ENCODE peak calls at places on chromosomes 6 and 20, in six cellular contexts. E is pancreas; T is aorta; F is neural progenitor cell; U is CD8-positive, alpha-beta memory T cell; B is PC-9. N is an unnamed sample.

GRCh38 chr20:3753098-3753497 is 14.5 kb downstream of the ADISSP start:
- DNase-seq in E (no peak), T (no peak), F (peak), U (peak), B (peak), N (no peak)

GRCh38 chr6:5095236-5095635 is 10.1 kb downstream of the PPP1R3G start:
- DNase-seq in E (no peak), T (no peak), F (no peak), U (no peak), B (no peak), N (no peak)

GRCh38 chr20:37343212-37343993 is 2.5 kb upstream of the SRC start:
- DNase-seq in E (peak), T (peak), F (no peak), U (no peak), B (peak), N (no peak)

GRCh38 chr6:143598466-143599080 is 79.2 kb upstream of the PHACTR2 start:
- DNase-seq in E (no peak), T (no peak), F (no peak), U (no peak), B (no peak), N (peak)

GRCh38 chr20:51220293-51220706 is 197.4 kb upstream of the KCNG1 start:
- DNase-seq in E (no peak), T (peak), F (peak), U (peak), B (peak), N (peak)

GRCh38 chr6:25302677-25303128 is 23.5 kb downstream of the CARMIL1 start:
- DNase-seq in E (no peak), T (no peak), F (peak), U (no peak), B (no peak), N (no peak)

GRCh38 chr20:50191566-50192363 is 1.1 kb downstream of the CEBPB start:
- DNase-seq in E (peak), T (peak), F (peak), U (peak), B (peak), N (no peak)

GRCh38 chr6:20879526-20879925 is 345.3 kb downstream of the CDKAL1 start:
- DNase-seq in E (no peak), T (no peak), F (peak), U (no peak), B (no peak), N (no peak)

GRCh38 chr6:138307816-138308727 is 69.6 kb upstream of the SMIM28 start:
- DNase-seq in E (no peak), T (no peak), F (no peak), U (no peak), B (no peak), N (peak)

GRCh38 chr6:147741419-147741818 is 232.9 kb downstream of the SAMD5 start:
- DNase-seq in E (no peak), T (no peak), F (no peak), U (no peak), B (no peak), N (no peak)

GRCh38 chr6:36724514-36725385 is 27.1 kb downstream of the RAB44 start:
- DNase-seq in E (peak), T (peak), F (peak), U (no peak), B (peak), N (peak)

GRCh38 chr6:45253457-45253856 is 74.7 kb upstream of the RUNX2 start:
- DNase-seq in E (no peak), T (no peak), F (no peak), U (no peak), B (no peak), N (no peak)

GRCh38 chr6:156946370-156946936 is 169.3 kb downstream of the ARID1B start:
- DNase-seq in E (no peak), T (no peak), F (no peak), U (no peak), B (no peak), N (no peak)

GRCh38 chr6:1580109-1580508 is 29.6 kb upstream of the FOXC1 start:
- DNase-seq in E (no peak), T (no peak), F (no peak), U (no peak), B (no peak), N (no peak)

GRCh38 chr20:50636601-50637539 is 54.5 kb downstream of the RIPOR3 start:
- DNase-seq in E (no peak), T (no peak), F (no peak), U (no peak), B (peak), N (no peak)

GRCh38 chr6:110703010-110703905 is 112.0 kb downstream of the CDK19 start:
- DNase-seq in E (no peak), T (no peak), F (no peak), U (no peak), B (no peak), N (no peak)

GRCh38 chr6:136927313-136927712 is 5.2 kb downstream of the SLC35D3 start:
- DNase-seq in E (no peak), T (no peak), F (peak), U (no peak), B (no peak), N (no peak)

GRCh38 chr6:2476376-2476775 is 231.0 kb upstream of the GMDS start:
- DNase-seq in E (no peak), T (no peak), F (no peak), U (no peak), B (peak), N (no peak)

DNA sequence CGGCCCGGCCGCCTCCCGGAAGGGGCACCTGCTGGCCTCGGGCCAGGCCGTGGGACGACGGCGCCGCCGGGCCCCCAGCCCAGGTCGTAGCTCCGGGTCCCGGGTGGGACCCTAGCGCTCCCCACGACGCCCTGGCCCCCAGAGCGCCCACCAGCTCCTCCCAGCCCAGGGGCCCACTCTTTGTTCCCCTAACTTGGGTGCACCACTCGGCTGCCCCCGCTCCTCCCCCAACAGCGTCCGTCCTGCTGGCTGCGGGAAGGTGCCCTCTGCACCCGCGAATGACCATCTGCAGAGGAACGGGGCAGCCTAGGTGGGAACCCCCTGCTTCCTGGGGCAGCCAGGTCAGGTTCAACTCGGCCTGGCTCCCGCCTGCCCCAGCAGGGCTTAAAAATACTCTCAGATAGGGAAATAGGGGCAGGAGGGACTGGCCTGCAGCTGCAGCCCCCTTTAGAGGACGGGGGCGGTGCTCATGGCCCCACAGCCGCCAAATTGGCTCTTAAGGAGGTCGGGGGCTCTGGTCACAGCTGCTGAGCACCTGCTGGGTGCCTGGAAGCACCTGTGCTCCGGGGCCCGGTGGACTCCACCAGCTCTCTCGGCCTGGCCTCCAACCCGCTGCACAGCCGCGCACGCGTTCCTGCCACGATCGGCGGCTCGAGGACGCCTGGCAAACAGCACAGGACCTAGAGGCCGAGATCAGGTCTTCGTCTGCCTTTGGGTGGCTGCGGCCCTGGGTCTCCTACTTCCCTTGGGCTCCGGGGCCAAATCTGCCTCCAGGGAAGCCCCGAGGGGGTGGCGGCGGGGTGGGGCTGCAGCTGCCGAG is 581 bp upstream of the LAMA5 start:
- DNase-seq in E (peak), T (no peak), F (peak), U (no peak), B (peak), N (no peak)
- H3K27ac ChIP-seq in E (peak), T (peak), F (no peak), U (no peak), B (no peak), N (peak)

GRCh38 chr20:46651091-46651962 is at the start of gene SLC13A3:
- DNase-seq in E (no peak), T (no peak), F (peak), U (no peak), B (no peak), N (no peak)

GRCh38 chr20:46649965-46650542 is 1.2 kb downstream of the SLC13A3 start:
- DNase-seq in E (no peak), T (no peak), F (no peak), U (no peak), B (no peak), N (no peak)

GRCh38 chr20:46649650-46649949 is 1.7 kb downstream of the SLC13A3 start:
- DNase-seq in E (no peak), T (no peak), F (no peak), U (no peak), B (no peak), N (no peak)

GRCh38 chr20:46648903-46649649 is 2.2 kb downstream of the SLC13A3 start:
- DNase-seq in E (no peak), T (no peak), F (peak), U (no peak), B (no peak), N (no peak)

DNA sequence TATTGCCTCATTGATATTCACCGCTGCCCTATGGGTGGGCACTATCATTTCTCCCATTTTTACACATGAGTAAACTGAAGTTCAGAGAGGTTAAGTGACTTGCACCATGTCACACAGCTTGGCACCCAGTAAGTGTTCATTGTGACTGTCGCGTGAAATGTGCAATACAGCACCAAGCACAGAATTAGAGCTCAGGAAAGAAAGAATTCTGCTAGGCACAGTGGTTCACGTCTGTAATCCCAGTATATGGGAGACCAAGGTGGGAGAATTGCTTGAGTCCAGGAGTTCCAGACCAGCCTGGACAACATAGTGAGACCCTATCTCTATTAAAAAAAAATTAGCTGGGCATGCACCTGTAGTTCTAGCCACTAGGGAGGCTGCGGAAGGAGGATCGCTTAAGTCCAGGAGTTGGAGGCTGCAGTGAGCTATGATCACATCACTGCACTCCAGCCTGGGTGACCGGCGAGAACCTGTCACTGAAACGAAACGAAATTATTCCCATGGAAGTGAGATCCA is 626 bp downstream of the SLC13A3 start:
- DNase-seq in E (no peak), T (no peak), F (no peak), U (no peak), B (no peak), N (no peak)
- H3K4me3 ChIP-seq in E (peak), T (no peak), F (peak), U (no peak), B (no peak), N (peak)

GRCh38 chr6:40586800-40587201 is 363 bp downstream of the LRFN2 start:
- DNase-seq in E (no peak), T (no peak), F (peak), U (no peak), B (no peak), N (no peak)
- H3K27ac ChIP-seq in E (no peak), T (no peak), F (no peak), U (no peak), B (no peak), N (no peak)

DNA sequence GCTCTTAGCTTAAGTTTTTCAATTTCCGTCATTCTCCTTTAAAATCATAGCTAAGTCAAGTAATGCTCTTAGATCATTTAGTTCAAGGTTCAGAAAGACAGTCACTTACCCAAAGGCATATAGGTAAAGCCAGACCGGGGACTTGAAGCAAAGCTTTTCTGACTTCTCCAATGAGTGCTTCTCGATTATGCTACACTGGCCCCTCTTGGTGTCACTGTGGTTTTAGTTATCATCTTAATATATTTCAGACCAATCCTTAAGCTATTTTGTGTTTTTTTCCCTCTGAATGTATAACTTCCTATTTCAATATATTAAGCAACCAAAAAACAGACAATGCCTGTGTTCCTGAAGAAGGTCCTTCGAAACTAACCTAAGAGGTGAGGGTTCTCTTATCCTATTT is 3.8 kb downstream of the PRDM1 start:
- DNase-seq in E (no peak), T (no peak), F (no peak), U (no peak), B (no peak), N (no peak)
- H3K4me3 ChIP-seq in E (peak), T (no peak), F (no peak), U (no peak), B (no peak), N (no peak)

DNA sequence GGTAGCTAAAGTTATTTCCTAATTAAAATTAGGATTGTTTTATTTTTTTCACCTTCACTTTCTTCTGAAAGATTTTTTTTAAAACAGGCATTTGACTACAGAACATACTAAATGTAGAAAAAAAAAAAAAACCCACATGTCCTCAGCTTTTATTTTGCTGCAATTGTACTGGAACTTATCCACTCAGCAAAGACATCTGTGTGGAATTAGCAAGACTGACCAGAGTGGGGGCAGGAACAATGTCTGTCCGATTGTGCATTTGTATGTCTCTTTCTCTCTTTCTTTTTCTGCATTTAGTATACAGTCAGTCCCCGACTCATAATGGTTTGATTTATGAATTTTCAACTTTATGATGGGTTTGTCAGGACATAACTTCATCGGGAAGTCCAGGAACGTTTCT is 77.3 kb downstream of the CHD6 start:
- DNase-seq in E (no peak), T (no peak), F (no peak), U (no peak), B (no peak), N (no peak)
- H3K27ac ChIP-seq in E (no peak), T (no peak), F (no peak), U (no peak), B (no peak), N (no peak)

DNA sequence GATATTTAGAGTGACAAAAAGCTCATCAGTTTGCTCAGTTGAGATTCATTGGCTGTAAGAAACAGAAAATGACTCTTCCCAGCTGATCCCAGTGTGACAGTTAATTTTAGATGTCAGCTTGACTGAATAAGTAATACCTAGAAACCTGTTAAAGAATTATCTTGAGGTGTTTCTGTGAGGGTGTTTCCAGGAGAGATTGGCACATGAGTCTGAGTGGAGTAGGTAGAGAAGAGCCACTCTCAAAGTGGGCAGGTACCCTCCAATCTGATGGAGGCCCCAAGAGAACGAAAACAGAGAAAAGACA is 200.8 kb upstream of the BTBD3 start:
- DNase-seq in E (no peak), T (no peak), F (no peak), U (no peak), B (no peak), N (no peak)
- H3K4me3 ChIP-seq in E (no peak), T (no peak), F (no peak), U (no peak), B (no peak), N (no peak)

GRCh38 chr20:35953411-35954199 is 697 bp downstream of the SCAND1 start:
- DNase-seq in E (peak), T (peak), F (peak), U (peak), B (no peak), N (peak)

GRCh38 chr20:35954907-35955251 is 577 bp upstream of the SCAND1 start:
- DNase-seq in E (no peak), T (no peak), F (no peak), U (peak), B (no peak), N (no peak)

GRCh38 chr20:35954200-35954906 is at the start of gene SCAND1:
- DNase-seq in E (peak), T (peak), F (peak), U (peak), B (peak), N (peak)

GRCh38 chr20:35950093-35950492 is 4.2 kb downstream of the SCAND1 start:
- DNase-seq in E (no peak), T (no peak), F (no peak), U (no peak), B (no peak), N (no peak)

DNA sequence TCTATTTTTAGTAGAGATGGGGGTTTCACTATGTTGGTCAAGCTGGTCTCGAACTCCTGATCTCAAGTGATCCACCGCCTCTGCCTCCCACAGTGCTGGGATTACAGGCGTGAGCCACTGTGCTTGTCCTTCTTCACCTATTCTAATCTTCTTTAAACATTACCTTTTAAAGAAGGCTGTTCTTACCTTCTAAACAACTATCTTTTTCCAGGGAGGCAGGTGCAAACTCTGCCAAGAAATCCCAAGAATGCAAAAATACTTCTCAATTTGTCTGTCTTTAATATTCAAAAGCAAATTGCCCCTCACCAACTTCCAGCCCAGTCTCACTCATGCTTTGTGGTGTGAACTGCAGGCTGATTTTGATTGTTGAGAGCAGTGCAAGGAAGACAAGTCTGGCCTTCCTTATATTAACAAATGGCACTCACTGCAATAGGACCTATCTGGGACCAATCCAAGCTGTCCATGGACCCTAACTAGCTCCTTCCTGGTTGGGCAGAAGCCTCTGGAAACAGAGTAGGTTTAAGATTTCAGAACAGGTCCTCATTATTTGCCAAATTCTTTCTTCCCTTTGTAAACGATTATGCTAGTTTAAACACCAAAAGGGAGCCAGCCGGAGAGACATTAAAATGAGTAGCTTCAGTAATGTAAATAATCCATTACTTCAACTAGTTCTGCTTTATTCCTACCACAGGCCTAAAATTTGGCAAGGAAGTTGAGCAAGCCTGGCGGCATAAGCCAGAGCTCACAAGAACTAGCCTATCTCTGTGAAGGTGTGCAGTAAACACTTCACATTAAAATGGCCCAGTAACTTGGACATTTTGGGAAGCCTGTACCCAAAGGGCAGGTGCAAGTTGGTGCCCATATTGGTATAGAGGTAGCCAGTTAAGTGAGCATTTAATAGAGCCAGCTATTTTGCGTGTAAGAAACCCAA is 1.6 kb downstream of the SCAND1 start:
- DNase-seq in E (no peak), T (no peak), F (no peak), U (no peak), B (peak), N (no peak)
- H3K27ac ChIP-seq in E (peak), T (peak), F (peak), U (peak), B (peak), N (peak)

DNA sequence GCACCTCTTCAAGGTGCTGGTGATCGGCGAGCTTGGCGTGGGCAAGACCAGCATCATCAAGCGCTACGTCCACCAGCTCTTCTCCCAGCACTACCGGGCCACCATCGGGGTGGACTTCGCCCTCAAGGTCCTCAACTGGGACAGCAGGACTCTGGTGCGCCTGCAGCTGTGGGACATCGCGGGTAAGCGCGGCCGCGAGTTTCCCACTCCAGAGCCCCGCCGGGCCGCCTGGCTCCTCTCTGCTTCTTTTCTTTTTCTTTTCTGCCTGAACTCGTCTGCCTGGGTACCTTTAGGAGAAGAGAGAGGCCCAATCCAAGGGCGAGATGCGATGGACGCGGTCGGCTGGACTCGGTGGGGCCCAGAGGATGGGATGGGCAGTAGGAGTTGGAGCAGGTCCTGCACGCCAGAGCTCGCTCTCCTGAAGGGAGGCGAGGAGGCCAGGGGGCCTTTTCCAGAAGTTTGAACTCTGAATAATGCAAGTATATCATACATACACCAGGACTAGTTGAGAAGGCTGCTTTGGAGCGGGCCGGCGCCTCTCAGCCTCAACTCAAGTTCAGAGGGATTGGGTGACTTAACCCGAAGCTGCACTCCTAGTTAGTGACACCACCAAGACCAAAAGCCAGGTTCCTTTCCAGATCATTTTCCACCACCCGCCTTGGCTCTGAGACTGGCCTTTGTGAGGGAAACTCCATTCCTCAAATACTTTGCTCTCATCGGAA is 468 bp downstream of the RAB32 start:
- DNase-seq in E (peak), T (peak), F (peak), U (no peak), B (no peak), N (peak)
- H3K4me3 ChIP-seq in E (peak), T (peak), F (peak), U (no peak), B (peak), N (peak)